ENCODE peak calls at places on chromosome 20, in eight cellular contexts. One of them, this sample, is unnamed.

GRCh38 chr20:14561733-14562132 is 224.3 kb upstream of the FLRT3 start:
- DNase-seq in Calu3: no peak
- DNase-seq in CD8-positive, alpha-beta T cell: no peak
- DNase-seq in cardiac muscle cell: peak; percentile 0
- DNase-seq in AG09319: no peak
- DNase-seq in astrocyte of the spinal cord: no peak
- DNase-seq in pancreas: no peak
- DNase-seq in astrocyte of the cerebellum: no peak
- DNase-seq in this sample: no peak

GRCh38 chr20:32524871-32525501 is 60.1 kb downstream of the NOL4L start:
- DNase-seq in AG09319: no peak
- DNase-seq in cardiac muscle cell: no peak
- DNase-seq in pancreas: peak; percentile 83
- DNase-seq in Calu3: peak; percentile 38
- DNase-seq in astrocyte of the spinal cord: no peak
- DNase-seq in CD8-positive, alpha-beta T cell: no peak
- DNase-seq in astrocyte of the cerebellum: no peak
- DNase-seq in this sample: peak; percentile 56

GRCh38 chr20:50360218-50360672 is 149.9 kb upstream of the PTPN1 start:
- DNase-seq in AG09319: no peak
- DNase-seq in CD8-positive, alpha-beta T cell: no peak
- DNase-seq in pancreas: no peak
- DNase-seq in Calu3: peak; percentile 81
- DNase-seq in astrocyte of the spinal cord: no peak
- DNase-seq in astrocyte of the cerebellum: no peak
- DNase-seq in cardiac muscle cell: no peak
- DNase-seq in this sample: no peak

GRCh38 chr20:23776067-23776771 is 25.5 kb upstream of the CST1 start:
- DNase-seq in astrocyte of the cerebellum: no peak
- DNase-seq in AG09319: no peak
- DNase-seq in cardiac muscle cell: no peak
- DNase-seq in pancreas: no peak
- DNase-seq in astrocyte of the spinal cord: no peak
- DNase-seq in CD8-positive, alpha-beta T cell: no peak
- DNase-seq in Calu3: no peak
- DNase-seq in this sample: no peak

GRCh38 chr20:41654884-41655283 is 36.7 kb upstream of the CHD6 start:
- DNase-seq in pancreas: no peak
- DNase-seq in AG09319: no peak
- DNase-seq in astrocyte of the cerebellum: no peak
- DNase-seq in CD8-positive, alpha-beta T cell: no peak
- DNase-seq in Calu3: peak; percentile 15
- DNase-seq in cardiac muscle cell: peak; percentile 55
- DNase-seq in astrocyte of the spinal cord: peak; percentile 10
- DNase-seq in this sample: no peak

GRCh38 chr20:23132930-23133559 is 46.9 kb upstream of the CD93 start:
- DNase-seq in pancreas: no peak
- DNase-seq in astrocyte of the spinal cord: no peak
- DNase-seq in cardiac muscle cell: peak; percentile 37
- DNase-seq in AG09319: no peak
- DNase-seq in CD8-positive, alpha-beta T cell: no peak
- DNase-seq in Calu3: no peak
- DNase-seq in astrocyte of the cerebellum: no peak
- DNase-seq in this sample: no peak

GRCh38 chr20:23325107-23325506 is 25.5 kb upstream of the NXT1 start:
- DNase-seq in cardiac muscle cell: no peak
- DNase-seq in astrocyte of the cerebellum: no peak
- DNase-seq in Calu3: no peak
- DNase-seq in pancreas: no peak
- DNase-seq in CD8-positive, alpha-beta T cell: no peak
- DNase-seq in AG09319: no peak
- DNase-seq in astrocyte of the spinal cord: peak; percentile 38
- DNase-seq in this sample: no peak

GRCh38 chr20:58293453-58293852 is 16.1 kb upstream of the RAB22A start:
- DNase-seq in pancreas: no peak
- DNase-seq in AG09319: no peak
- DNase-seq in astrocyte of the spinal cord: no peak
- DNase-seq in astrocyte of the cerebellum: no peak
- DNase-seq in cardiac muscle cell: no peak
- DNase-seq in Calu3: no peak
- DNase-seq in CD8-positive, alpha-beta T cell: no peak
- DNase-seq in this sample: no peak

GRCh38 chr20:46939566-46939965 is 44.9 kb downstream of the EYA2 start:
- DNase-seq in astrocyte of the cerebellum: no peak
- DNase-seq in cardiac muscle cell: no peak
- DNase-seq in astrocyte of the spinal cord: no peak
- DNase-seq in Calu3: no peak
- DNase-seq in AG09319: no peak
- DNase-seq in pancreas: no peak
- DNase-seq in CD8-positive, alpha-beta T cell: no peak
- DNase-seq in this sample: no peak

GRCh38 chr20:46940616-46941015 is 46.0 kb downstream of the EYA2 start:
- DNase-seq in astrocyte of the spinal cord: no peak
- DNase-seq in AG09319: no peak
- DNase-seq in astrocyte of the cerebellum: no peak
- DNase-seq in Calu3: no peak
- DNase-seq in CD8-positive, alpha-beta T cell: no peak
- DNase-seq in pancreas: no peak
- DNase-seq in cardiac muscle cell: no peak
- DNase-seq in this sample: no peak

GRCh38 chr20:46937827-46938226 is 43.2 kb downstream of the EYA2 start:
- DNase-seq in cardiac muscle cell: no peak
- DNase-seq in AG09319: no peak
- DNase-seq in pancreas: no peak
- DNase-seq in astrocyte of the spinal cord: no peak
- DNase-seq in CD8-positive, alpha-beta T cell: no peak
- DNase-seq in astrocyte of the cerebellum: no peak
- DNase-seq in Calu3: no peak
- DNase-seq in this sample: no peak

GRCh38 chr20:46937140-46937523 is 42.5 kb downstream of the EYA2 start:
- DNase-seq in astrocyte of the spinal cord: no peak
- DNase-seq in AG09319: no peak
- DNase-seq in CD8-positive, alpha-beta T cell: no peak
- DNase-seq in Calu3: no peak
- DNase-seq in pancreas: no peak
- DNase-seq in cardiac muscle cell: no peak
- DNase-seq in astrocyte of the cerebellum: no peak
- DNase-seq in this sample: no peak

DNA sequence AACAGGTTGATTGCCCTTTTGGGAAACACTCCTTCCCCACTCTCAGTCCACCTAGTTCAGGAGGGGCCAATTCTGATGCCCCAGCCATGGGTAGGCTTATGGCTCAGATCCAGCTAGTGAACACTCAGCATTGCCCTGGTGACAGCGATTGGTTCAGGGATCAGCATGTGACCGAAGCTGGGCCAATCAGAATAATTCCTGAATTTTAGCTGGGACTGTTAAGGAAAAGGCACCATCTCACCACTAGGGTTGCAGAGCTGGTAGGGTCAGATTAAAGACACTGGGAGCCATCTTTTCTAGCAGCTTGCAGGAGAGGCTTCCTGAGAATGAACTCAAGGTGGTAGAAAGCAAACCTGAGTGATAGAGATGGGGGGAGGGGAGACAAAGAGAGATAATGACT is 44.4 kb downstream of the EYA2 start:
- DNase-seq in astrocyte of the spinal cord: no peak
- DNase-seq in astrocyte of the cerebellum: no peak
- DNase-seq in pancreas: no peak
- DNase-seq in cardiac muscle cell: no peak
- DNase-seq in CD8-positive, alpha-beta T cell: no peak
- DNase-seq in Calu3: peak; percentile 21
- DNase-seq in AG09319: no peak
- DNase-seq in this sample: no peak
- TF ChIP-seq CTCF in astrocyte of the spinal cord: no peak
- TF ChIP-seq CTCF in astrocyte of the cerebellum: peak; percentile 23
- TF ChIP-seq CTCF in pancreas: no peak
- TF ChIP-seq CTCF in cardiac muscle cell: no peak
- TF ChIP-seq CTCF in CD8-positive, alpha-beta T cell: no peak
- TF ChIP-seq CTCF in Calu3: peak; percentile 44
- TF ChIP-seq CTCF in AG09319: no peak
- TF ChIP-seq CTCF in this sample: no peak

GRCh38 chr20:33733654-33734576 is 2.1 kb downstream of the ZNF341 start:
- DNase-seq in AG09319: peak; percentile 44
- DNase-seq in astrocyte of the cerebellum: no peak
- DNase-seq in cardiac muscle cell: peak; percentile 84
- DNase-seq in pancreas: no peak
- DNase-seq in Calu3: peak; percentile 80
- DNase-seq in astrocyte of the spinal cord: peak; percentile 65
- DNase-seq in CD8-positive, alpha-beta T cell: no peak
- DNase-seq in this sample: no peak

GRCh38 chr20:33729101-33729500 is 2.7 kb upstream of the ZNF341 start:
- DNase-seq in astrocyte of the cerebellum: no peak
- DNase-seq in AG09319: no peak
- DNase-seq in pancreas: no peak
- DNase-seq in CD8-positive, alpha-beta T cell: no peak
- DNase-seq in astrocyte of the spinal cord: no peak
- DNase-seq in cardiac muscle cell: no peak
- DNase-seq in Calu3: no peak
- DNase-seq in this sample: no peak

GRCh38 chr20:33730946-33731692 is 677 bp upstream of the ZNF341 start:
- DNase-seq in CD8-positive, alpha-beta T cell: no peak
- DNase-seq in pancreas: no peak
- DNase-seq in cardiac muscle cell: no peak
- DNase-seq in astrocyte of the cerebellum: no peak
- DNase-seq in AG09319: no peak
- DNase-seq in astrocyte of the spinal cord: no peak
- DNase-seq in Calu3: no peak
- DNase-seq in this sample: no peak

GRCh38 chr20:33731693-33732165 is at the start of gene ZNF341:
- DNase-seq in AG09319: peak; percentile 67
- DNase-seq in pancreas: peak; percentile 86
- DNase-seq in Calu3: no peak
- DNase-seq in cardiac muscle cell: peak; percentile 92
- DNase-seq in astrocyte of the spinal cord: peak; percentile 81
- DNase-seq in CD8-positive, alpha-beta T cell: peak; percentile 81
- DNase-seq in astrocyte of the cerebellum: peak; percentile 45
- DNase-seq in this sample: peak; percentile 89

DNA sequence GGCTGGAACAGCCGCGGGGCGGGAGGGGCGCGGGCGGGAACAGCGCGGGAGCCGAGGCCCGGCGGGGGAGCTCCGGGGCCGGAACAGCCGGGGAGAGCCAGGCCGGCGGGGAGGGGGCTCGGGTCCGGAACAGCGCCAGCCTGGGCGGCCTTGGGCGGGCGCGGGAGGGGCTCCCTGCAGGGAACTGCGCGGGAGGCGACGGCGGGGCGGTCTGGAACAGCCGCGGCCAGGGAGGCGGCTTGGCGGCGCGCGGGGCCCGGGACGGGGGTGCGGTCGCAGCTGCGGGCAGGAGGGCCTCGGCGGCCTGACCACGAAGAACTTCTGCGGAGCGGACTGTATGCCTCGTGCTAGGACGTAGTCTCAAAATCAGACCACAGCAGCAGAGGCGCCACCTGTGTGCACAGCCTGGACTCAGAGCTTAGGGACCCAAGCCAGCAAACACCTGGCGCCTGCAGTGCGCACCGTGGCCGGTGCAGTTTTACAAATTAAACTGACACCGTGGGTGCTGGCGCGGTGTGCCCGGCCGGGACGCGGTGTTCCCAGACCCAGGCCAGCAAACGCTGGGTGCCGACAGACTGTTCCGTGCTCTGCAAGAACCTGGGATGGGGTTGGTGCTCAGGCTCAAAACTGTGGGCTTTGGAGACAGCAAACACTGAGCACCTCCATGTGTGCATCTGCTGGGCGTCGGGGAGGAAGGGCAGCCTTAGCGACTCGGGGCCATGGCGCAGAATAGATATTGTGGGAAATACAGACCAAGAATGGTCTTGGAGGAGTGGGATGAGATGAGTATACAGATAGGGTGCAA is 572 bp downstream of the ZNF341 start:
- DNase-seq in pancreas: peak; percentile 91
- DNase-seq in astrocyte of the spinal cord: peak; percentile 78
- DNase-seq in astrocyte of the cerebellum: peak; percentile 13
- DNase-seq in cardiac muscle cell: no peak
- DNase-seq in AG09319: no peak
- DNase-seq in CD8-positive, alpha-beta T cell: peak; percentile 76
- DNase-seq in Calu3: peak; percentile 97
- DNase-seq in this sample: peak; percentile 93
- TF ChIP-seq CTCF in pancreas: no peak
- TF ChIP-seq CTCF in astrocyte of the spinal cord: peak; percentile 11
- TF ChIP-seq CTCF in astrocyte of the cerebellum: no peak
- TF ChIP-seq CTCF in cardiac muscle cell: no peak
- TF ChIP-seq CTCF in AG09319: no peak
- TF ChIP-seq CTCF in CD8-positive, alpha-beta T cell: no peak
- TF ChIP-seq CTCF in Calu3: no peak
- TF ChIP-seq CTCF in this sample: no peak

GRCh38 chr20:56428388-56428787 is 16.3 kb downstream of the CASS4 start:
- DNase-seq in AG09319: no peak
- DNase-seq in pancreas: no peak
- DNase-seq in CD8-positive, alpha-beta T cell: no peak
- DNase-seq in astrocyte of the cerebellum: no peak
- DNase-seq in astrocyte of the spinal cord: no peak
- DNase-seq in Calu3: no peak
- DNase-seq in cardiac muscle cell: no peak
- DNase-seq in this sample: no peak

GRCh38 chr20:56426926-56427325 is 14.9 kb downstream of the CASS4 start:
- DNase-seq in cardiac muscle cell: no peak
- DNase-seq in pancreas: no peak
- DNase-seq in CD8-positive, alpha-beta T cell: no peak
- DNase-seq in Calu3: no peak
- DNase-seq in AG09319: no peak
- DNase-seq in astrocyte of the spinal cord: no peak
- DNase-seq in astrocyte of the cerebellum: no peak
- DNase-seq in this sample: no peak

GRCh38 chr20:56429496-56429895 is 17.4 kb downstream of the CASS4 start:
- DNase-seq in AG09319: no peak
- DNase-seq in pancreas: no peak
- DNase-seq in astrocyte of the cerebellum: no peak
- DNase-seq in CD8-positive, alpha-beta T cell: no peak
- DNase-seq in astrocyte of the spinal cord: peak; percentile 67
- DNase-seq in cardiac muscle cell: peak; percentile 62
- DNase-seq in Calu3: no peak
- DNase-seq in this sample: no peak

GRCh38 chr20:56428881-56429280 is 16.8 kb downstream of the CASS4 start:
- DNase-seq in pancreas: no peak
- DNase-seq in Calu3: no peak
- DNase-seq in cardiac muscle cell: no peak
- DNase-seq in AG09319: no peak
- DNase-seq in CD8-positive, alpha-beta T cell: no peak
- DNase-seq in astrocyte of the cerebellum: no peak
- DNase-seq in astrocyte of the spinal cord: no peak
- DNase-seq in this sample: no peak

DNA sequence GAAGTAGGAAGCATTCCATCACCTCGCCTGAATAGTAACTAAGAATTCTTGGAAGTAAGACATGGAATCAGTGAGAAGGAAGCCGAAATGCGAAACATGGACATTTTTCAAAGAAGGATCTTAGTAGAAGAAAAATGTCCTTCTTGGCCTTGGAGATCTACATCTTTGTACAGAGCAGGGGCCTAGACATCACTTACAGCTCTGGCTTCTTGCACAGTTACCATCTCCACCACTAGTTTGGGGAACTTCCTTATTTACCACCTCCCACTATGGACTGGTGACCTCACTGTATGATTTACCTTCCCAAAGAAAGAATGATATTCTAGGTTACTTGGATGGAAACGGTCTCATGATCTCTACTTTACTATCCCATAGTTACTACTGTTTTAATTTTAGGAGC is 15.7 kb downstream of the CASS4 start:
- DNase-seq in cardiac muscle cell: no peak
- DNase-seq in CD8-positive, alpha-beta T cell: no peak
- DNase-seq in astrocyte of the cerebellum: no peak
- DNase-seq in Calu3: no peak
- DNase-seq in astrocyte of the spinal cord: no peak
- DNase-seq in AG09319: no peak
- DNase-seq in pancreas: no peak
- DNase-seq in this sample: no peak
- TF ChIP-seq CTCF in cardiac muscle cell: no peak
- TF ChIP-seq CTCF in CD8-positive, alpha-beta T cell: no peak
- TF ChIP-seq CTCF in astrocyte of the cerebellum: no peak
- TF ChIP-seq CTCF in Calu3: no peak
- TF ChIP-seq CTCF in astrocyte of the spinal cord: no peak
- TF ChIP-seq CTCF in AG09319: no peak
- TF ChIP-seq CTCF in pancreas: no peak
- TF ChIP-seq CTCF in this sample: no peak

GRCh38 chr20:54134445-54135220 is 39.2 kb downstream of the CYP24A1 start:
- DNase-seq in cardiac muscle cell: peak; percentile 18
- DNase-seq in astrocyte of the cerebellum: no peak
- DNase-seq in Calu3: peak; percentile 79
- DNase-seq in CD8-positive, alpha-beta T cell: no peak
- DNase-seq in AG09319: no peak
- DNase-seq in pancreas: no peak
- DNase-seq in astrocyte of the spinal cord: peak; percentile 40
- DNase-seq in this sample: no peak

GRCh38 chr20:54137115-54137514 is 36.7 kb downstream of the CYP24A1 start:
- DNase-seq in Calu3: no peak
- DNase-seq in astrocyte of the spinal cord: no peak
- DNase-seq in cardiac muscle cell: peak; percentile 12
- DNase-seq in CD8-positive, alpha-beta T cell: no peak
- DNase-seq in astrocyte of the cerebellum: no peak
- DNase-seq in AG09319: no peak
- DNase-seq in pancreas: no peak
- DNase-seq in this sample: no peak

GRCh38 chr20:54132612-54133433 is 41.0 kb downstream of the CYP24A1 start:
- DNase-seq in CD8-positive, alpha-beta T cell: no peak
- DNase-seq in cardiac muscle cell: peak; percentile 98
- DNase-seq in astrocyte of the cerebellum: peak; percentile 94
- DNase-seq in astrocyte of the spinal cord: peak; percentile 97
- DNase-seq in Calu3: peak; percentile 77
- DNase-seq in pancreas: no peak
- DNase-seq in AG09319: peak; percentile 97
- DNase-seq in this sample: no peak

GRCh38 chr20:54131675-54132611 is 41.8 kb downstream of the CYP24A1 start:
- DNase-seq in astrocyte of the spinal cord: no peak
- DNase-seq in astrocyte of the cerebellum: no peak
- DNase-seq in cardiac muscle cell: peak; percentile 10
- DNase-seq in Calu3: no peak
- DNase-seq in AG09319: no peak
- DNase-seq in pancreas: no peak
- DNase-seq in CD8-positive, alpha-beta T cell: no peak
- DNase-seq in this sample: no peak

DNA sequence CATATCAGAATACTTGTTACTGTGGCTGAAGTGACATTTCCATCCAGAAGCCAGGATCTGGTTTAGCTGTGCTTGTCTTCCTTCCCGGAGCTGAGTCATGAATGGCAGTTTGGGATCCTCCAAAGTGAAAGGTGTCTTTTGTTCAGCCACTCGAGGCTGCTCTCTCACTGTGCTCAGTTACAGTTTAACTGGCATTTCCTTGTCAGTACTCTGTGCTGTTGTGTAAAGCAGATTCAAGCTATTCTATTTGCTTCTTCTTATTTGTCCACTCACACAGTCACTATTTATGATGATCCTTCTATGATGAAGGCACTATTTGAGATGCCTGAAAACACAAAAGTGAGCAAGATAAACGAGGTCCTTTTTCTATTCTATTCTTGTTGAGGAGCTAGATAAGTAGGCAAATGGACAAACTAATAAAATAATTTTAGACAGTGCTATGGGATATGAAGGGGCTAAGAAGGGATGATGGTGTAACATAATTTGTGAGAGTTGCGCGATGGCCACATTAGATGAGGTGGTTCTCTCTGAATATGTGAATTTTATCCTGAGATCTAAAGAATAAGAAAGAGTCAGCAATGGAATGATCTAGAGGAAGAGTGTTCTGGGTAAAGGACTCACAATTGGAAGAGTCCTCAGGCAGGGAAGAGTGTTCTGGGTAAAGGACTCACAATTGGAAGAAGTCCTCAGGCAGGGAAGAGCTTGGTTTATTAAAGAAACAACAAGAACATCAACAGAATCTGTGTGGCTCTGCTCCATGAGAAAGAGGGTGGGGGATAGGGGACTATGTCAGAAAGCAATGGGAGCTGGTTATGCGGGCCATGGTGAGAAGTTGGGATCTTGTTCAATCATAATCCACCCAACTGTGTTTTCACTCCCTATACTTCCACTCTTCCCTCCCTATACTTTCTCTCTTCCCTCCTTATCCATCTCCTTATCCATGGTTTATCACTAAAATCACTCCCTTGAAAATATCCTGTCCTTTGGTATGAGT is 40.1 kb downstream of the CYP24A1 start:
- DNase-seq in cardiac muscle cell: peak; percentile 29
- DNase-seq in Calu3: peak; percentile 83
- DNase-seq in pancreas: no peak
- DNase-seq in CD8-positive, alpha-beta T cell: no peak
- DNase-seq in AG09319: no peak
- DNase-seq in astrocyte of the cerebellum: no peak
- DNase-seq in astrocyte of the spinal cord: no peak
- DNase-seq in this sample: no peak
- TF ChIP-seq CTCF in cardiac muscle cell: no peak
- TF ChIP-seq CTCF in Calu3: no peak
- TF ChIP-seq CTCF in pancreas: no peak
- TF ChIP-seq CTCF in CD8-positive, alpha-beta T cell: no peak
- TF ChIP-seq CTCF in AG09319: no peak
- TF ChIP-seq CTCF in astrocyte of the cerebellum: no peak
- TF ChIP-seq CTCF in astrocyte of the spinal cord: no peak
- TF ChIP-seq CTCF in this sample: no peak

This sample was measured in psoas muscle.